ENCODE peak calls at places on chromosomes 2 and 18, in ten cellular contexts. S is cardiac muscle cell; U is T1000; C is activated T-cell treated with anti-CD3 and anti-CD28 coated beads for 1 hour; P is stimulated activated CD8-positive, alpha-beta memory T cell treated with anti-CD3 and anti-CD28 coated beads, Interleukin-4, amount 100 ng/mL, for 4 hours; M is transverse colon; R is HepG2; F is pancreas; W is posterior cingulate gyrus; B is nephron progenitor cell. X is an unnamed sample.

GRCh38 chr2:41709702-41710599 is 337.9 kb upstream of the PKDCC start:
- DNase-seq in S (no peak), U (no peak), C (no peak), P (no peak), M (no peak), R (no peak), F (no peak), W (no peak), B (no peak), X (no peak)

GRCh38 chr18:74516271-74517235 is 17.7 kb upstream of the CNDP1 start:
- DNase-seq in S (no peak), U (no peak), C (no peak), P (no peak), M (no peak), R (no peak), F (no peak), W (no peak), B (no peak), X (no peak)

GRCh38 chr2:218169757-218170546 is 3.2 kb upstream of the CXCR1 start:
- DNase-seq in S (no peak), U (no peak), C (no peak), P (no peak), M (no peak), R (peak; percentile 43), F (no peak), W (no peak), B (no peak), X (no peak)

GRCh38 chr2:174117951-174118930 is 130.1 kb downstream of the OLA1 start:
- DNase-seq in S (no peak), U (peak; percentile 28), C (no peak), P (no peak), M (no peak), R (no peak), F (no peak), W (no peak), B (no peak), X (no peak)

GRCh38 chr2:233974530-233975071 is 57.4 kb downstream of the TRPM8 start:
- DNase-seq in S (no peak), U (peak; percentile 83), C (no peak), P (no peak), M (no peak), R (peak; percentile 76), F (peak; percentile 68), W (peak; percentile 26), B (no peak), X (no peak)

GRCh38 chr18:32530947-32531651 is 60.4 kb upstream of the GAREM1 start:
- DNase-seq in S (no peak), U (no peak), C (no peak), P (no peak), M (no peak), R (no peak), F (no peak), W (no peak), B (no peak), X (no peak)

GRCh38 chr2:47232738-47233415 is 77.8 kb upstream of the STPG4 start:
- DNase-seq in S (no peak), U (no peak), C (no peak), P (no peak), M (no peak), R (peak; percentile 81), F (no peak), W (no peak), B (no peak), X (no peak)

GRCh38 chr2:64767670-64768425 is 114.1 kb upstream of the SERTAD2 start:
- DNase-seq in S (peak; percentile 92), U (peak; percentile 71), C (peak; percentile 56), P (peak; percentile 64), M (peak; percentile 92), R (peak; percentile 54), F (peak; percentile 85), W (peak; percentile 77), B (peak; percentile 78), X (peak; percentile 68)

GRCh38 chr2:207683879-207684627 is 27.4 kb upstream of the CCNYL1 start:
- DNase-seq in S (no peak), U (peak; percentile 43), C (no peak), P (no peak), M (peak; percentile 48), R (peak; percentile 84), F (no peak), W (no peak), B (no peak), X (no peak)

GRCh38 chr2:32947484-32948143 is 861 bp downstream of the LTBP1 start:
- DNase-seq in S (peak; percentile 71), U (peak; percentile 47), C (no peak), P (no peak), M (peak; percentile 74), R (no peak), F (peak; percentile 32), W (no peak), B (peak; percentile 71), X (peak; percentile 36)

GRCh38 chr2:183963609-183964008 is 634.7 kb upstream of the ZNF804A start:
- DNase-seq in S (no peak), U (no peak), C (no peak), P (no peak), M (no peak), R (no peak), F (no peak), W (no peak), B (no peak), X (no peak)

GRCh38 chr2:173884403-173884802 is 80.8 kb downstream of the SP3 start:
- DNase-seq in S (peak; percentile 70), U (no peak), C (peak; percentile 10), P (no peak), M (peak; percentile 54), R (peak; percentile 56), F (peak; percentile 64), W (no peak), B (peak; percentile 24), X (no peak)

GRCh38 chr2:174560737-174561136 is 36.9 kb downstream of the WIPF1 start:
- DNase-seq in S (no peak), U (no peak), C (no peak), P (no peak), M (no peak), R (no peak), F (no peak), W (no peak), B (no peak), X (no peak)

GRCh38 chr18:76958692-76959341 is 136.5 kb downstream of the ZNF236 start:
- DNase-seq in S (peak; percentile 32), U (no peak), C (no peak), P (no peak), M (no peak), R (no peak), F (no peak), W (no peak), B (no peak), X (no peak)

GRCh38 chr2:7925506-7925905 is 756.4 kb upstream of the ID2 start:
- DNase-seq in S (no peak), U (no peak), C (no peak), P (no peak), M (no peak), R (no peak), F (no peak), W (no peak), B (no peak), X (no peak)

GRCh38 chr2:18526429-18526828 is 34.0 kb downstream of the RDH14 start:
- DNase-seq in S (no peak), U (no peak), C (no peak), P (no peak), M (no peak), R (no peak), F (no peak), W (no peak), B (no peak), X (no peak)

GRCh38 chr18:59549797-59550516 is 147.3 kb downstream of the CCBE1 start:
- DNase-seq in S (no peak), U (no peak), C (no peak), P (no peak), M (no peak), R (no peak), F (peak; percentile 44), W (no peak), B (no peak), X (no peak)

GRCh38 chr2:241560883-241561474 is 2.4 kb downstream of the BOK start:
- DNase-seq in S (no peak), U (no peak), C (no peak), P (no peak), M (no peak), R (no peak), F (no peak), W (no peak), B (no peak), X (no peak)

GRCh38 chr18:32760391-32760790 is 12.4 kb downstream of the KLHL14 start:
- DNase-seq in S (no peak), U (no peak), C (no peak), P (no peak), M (peak; percentile 39), R (no peak), F (no peak), W (no peak), B (no peak), X (no peak)

GRCh38 chr2:190996338-190996946 is 17.5 kb downstream of the STAT1 start:
- DNase-seq in S (peak; percentile 70), U (no peak), C (no peak), P (no peak), M (no peak), R (peak; percentile 70), F (no peak), W (no peak), B (no peak), X (no peak)